ENCODE peak calls at places on chromosomes 13 and 19, in five cellular contexts. U, L, C, Q and E are unnamed samples.

GRCh38 chr13:95207769-95208366 is 93.4 kb downstream of the ABCC4 start:
- DNase-seq in U (no peak), L (no peak), C (no peak), Q (no peak), E (no peak)

GRCh38 chr13:111363591-111363990 is 43.1 kb downstream of the TEX29 start:
- DNase-seq in U (no peak), L (no peak), C (no peak), Q (no peak), E (no peak)

GRCh38 chr13:111561091-111561778 is 240.8 kb downstream of the TEX29 start:
- DNase-seq in U (no peak), L (no peak), C (no peak), Q (no peak), E (no peak)

GRCh38 chr13:27273658-27274425 is 3.2 kb downstream of the RASL11A start:
- DNase-seq in U (peak; percentile 41), L (no peak), C (no peak), Q (no peak), E (peak; percentile 35)

GRCh38 chr19:14072535-14073231 is at the start of gene MISP3:
- DNase-seq in U (peak; percentile 58), L (no peak), C (peak; percentile 90), Q (peak; percentile 46), E (peak; percentile 74)

GRCh38 chr19:55585658-55586339 is 5.2 kb upstream of the ZNF579 start:
- DNase-seq in U (peak; percentile 91), L (no peak), C (peak; percentile 76), Q (peak; percentile 90), E (peak; percentile 96)

GRCh38 chr13:20773194-20774080 is at the start of gene EEF1AKMT1:
- DNase-seq in U (peak; percentile 94), L (peak; percentile 86), C (peak; percentile 95), Q (peak; percentile 95), E (peak; percentile 94)

GRCh38 chr19:11227201-11227886 is 12.1 kb upstream of the ANGPTL8 start:
- DNase-seq in U (no peak), L (no peak), C (no peak), Q (peak; percentile 95), E (peak; percentile 97)

GRCh38 chr19:5563008-5563431 is 4.7 kb downstream of the TINCR start:
- DNase-seq in U (no peak), L (no peak), C (no peak), Q (peak; percentile 68), E (peak; percentile 78)

GRCh38 chr19:6530385-6531162 is at the start of gene TNFSF9:
- DNase-seq in U (peak; percentile 83), L (peak; percentile 81), C (peak; percentile 89), Q (peak; percentile 87), E (peak; percentile 95)

GRCh38 chr19:43782689-43783231 is 2.0 kb upstream of the KCNN4 start:
- DNase-seq in U (no peak), L (no peak), C (peak; percentile 65), Q (no peak), E (peak; percentile 38)

GRCh38 chr13:94433055-94433947 is 46.2 kb downstream of the DCT start:
- DNase-seq in U (no peak), L (no peak), C (no peak), Q (peak; percentile 62), E (peak; percentile 25)

GRCh38 chr19:18014197-18014596 is 6.2 kb downstream of the ARRDC2 start:
- DNase-seq in U (no peak), L (no peak), C (no peak), Q (no peak), E (peak; percentile 19)

GRCh38 chr13:41648314-41648935 is 191.1 kb downstream of the RGCC start:
- DNase-seq in U (no peak), L (no peak), C (no peak), Q (peak; percentile 33), E (no peak)

GRCh38 chr19:39246951-39247669 is 1.5 kb downstream of the IFNL4 start:
- DNase-seq in U (no peak), L (no peak), C (no peak), Q (peak; percentile 90), E (peak; percentile 86)
- H3K4me3 ChIP-seq in U (no peak overlapping the region), L (no peak overlapping the region), C (peak overlapping the region; percentile 41), Q (peak overlapping the region; percentile 55), E (peak overlapping the region; percentile 32)

GRCh38 chr13:78602561-78603239 is 652 bp downstream of the POU4F1 start:
- DNase-seq in U (no peak), L (no peak), C (no peak), Q (peak; percentile 48), E (peak; percentile 74)
- H3K27me3 ChIP-seq in U (peaks cover 94% of the 10 kb centered on the region), L (peaks cover 96% of the 10 kb centered on the region), C (peaks cover 44% of the 10 kb centered on the region), Q (peaks cover 97% of the 10 kb centered on the region), E (peaks cover 97% of the 10 kb centered on the region)

DNA sequence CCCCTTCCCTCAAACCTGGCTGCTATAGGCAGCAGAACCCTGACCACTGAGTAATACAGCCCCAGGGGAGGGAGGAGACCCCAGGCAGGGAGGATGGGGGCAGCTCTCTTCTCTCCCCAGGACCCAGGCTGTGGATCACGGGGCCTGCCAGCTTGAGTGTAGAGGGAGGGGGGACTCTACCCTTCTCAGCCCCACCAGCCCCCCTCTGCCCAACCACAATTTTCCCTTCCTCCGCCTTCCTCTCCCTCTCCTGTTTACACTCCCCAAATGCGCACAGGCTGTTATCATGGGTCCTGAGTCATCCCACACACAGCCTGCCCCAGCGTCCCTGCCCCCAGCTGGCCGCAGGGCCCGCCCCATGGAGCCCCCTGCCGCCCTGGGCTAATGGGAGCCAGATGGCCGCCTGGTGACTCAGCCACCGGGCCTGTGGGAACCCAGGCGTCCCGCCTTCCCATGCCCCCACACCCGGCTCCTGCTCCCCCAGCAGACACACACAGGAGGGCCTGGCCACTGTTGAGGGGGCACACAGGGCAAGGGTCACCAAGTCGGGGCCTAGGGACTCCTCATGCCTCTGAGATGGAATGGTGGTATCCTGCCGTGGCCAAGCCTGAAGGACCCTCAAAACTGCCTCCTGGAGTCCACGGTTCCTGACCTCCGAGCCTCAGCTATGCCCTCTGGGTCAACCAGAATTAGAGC is 13.6 kb downstream of the CCDC97 start:
- DNase-seq in U (peak; percentile 68), L (no peak), C (peak; percentile 60), Q (peak; percentile 37), E (peak; percentile 85)
- H3K4me3 ChIP-seq in U (no peak overlapping the region), L (no peak overlapping the region), C (peak overlapping the region; percentile 3), Q (no peak overlapping the region), E (no peak overlapping the region)

DNA sequence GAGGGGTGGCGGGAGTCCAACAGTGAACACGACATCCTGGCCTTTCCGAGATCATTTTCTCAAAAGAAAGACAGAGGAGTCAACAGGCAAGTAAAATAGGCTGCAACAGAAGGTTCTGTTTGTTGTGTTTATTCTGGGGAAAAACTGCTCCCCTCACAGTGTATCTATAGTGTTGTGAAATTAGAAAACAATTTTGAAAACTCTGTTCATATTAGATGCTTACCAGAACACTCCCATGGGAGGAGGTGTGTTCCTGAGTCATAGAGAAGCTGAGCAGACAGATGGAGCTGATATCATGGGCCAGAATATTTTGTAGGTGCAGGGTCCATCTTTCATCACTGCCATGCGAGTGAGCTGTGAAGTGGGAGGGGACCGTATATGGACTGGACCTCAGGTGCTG is 37.0 kb downstream of the PABPC3 start:
- DNase-seq in U (no peak), L (no peak), C (no peak), Q (no peak), E (no peak)
- H3K27me3 ChIP-seq in U (peaks cover 32% of the 10 kb centered on the region), L (peaks cover 27% of the 10 kb centered on the region), C (no peaks in the 10 kb centered on the region), Q (no peaks in the 10 kb centered on the region), E (no peaks in the 10 kb centered on the region)

GRCh38 chr13:30033681-30034447 is 183.4 kb upstream of the UBL3 start:
- DNase-seq in U (no peak), L (no peak), C (no peak), Q (no peak), E (no peak)
- H3K4me3 ChIP-seq in U (no peak overlapping the region), L (no peak overlapping the region), C (no peak overlapping the region), Q (no peak overlapping the region), E (no peak overlapping the region)

GRCh38 chr19:47436712-47437401 is 17.5 kb upstream of the MEIS3 start:
- DNase-seq in U (peak; percentile 64), L (no peak), C (peak; percentile 91), Q (peak; percentile 93), E (peak; percentile 90)
- H3K27me3 ChIP-seq in U (peaks cover 61% of the 10 kb centered on the region), L (no peaks in the 10 kb centered on the region), C (no peaks in the 10 kb centered on the region), Q (peaks cover 2% of the 10 kb centered on the region), E (no peaks in the 10 kb centered on the region)

GRCh38 chr19:38046254-38047047 is 139.4 kb downstream of the SIPA1L3 start:
- DNase-seq in U (no peak), L (no peak), C (peak; percentile 35), Q (no peak), E (no peak)

GRCh38 chr19:38045554-38046253 is 138.7 kb downstream of the SIPA1L3 start:
- DNase-seq in U (no peak), L (no peak), C (no peak), Q (no peak), E (no peak)

GRCh38 chr19:38047641-38048040 is 140.6 kb downstream of the SIPA1L3 start:
- DNase-seq in U (no peak), L (no peak), C (no peak), Q (no peak), E (peak; percentile 80)

GRCh38 chr19:38049105-38049649 is 142.2 kb downstream of the SIPA1L3 start:
- DNase-seq in U (no peak), L (no peak), C (peak; percentile 29), Q (no peak), E (no peak)

GRCh38 chr19:38047048-38047435 is 140.0 kb downstream of the SIPA1L3 start:
- DNase-seq in U (no peak), L (no peak), C (no peak), Q (no peak), E (no peak)
- H3K4me3 ChIP-seq in U (no peak overlapping the region), L (no peak overlapping the region), C (no peak overlapping the region), Q (no peak overlapping the region), E (no peak overlapping the region)